ENCODE peak calls at places on chromosome 16, in nine cellular contexts. P is brain microvascular endothelial cell; S is activated T-cell treated with anti-CD3 and anti-CD28 coated beads, Interleukin-2, amount 50 U/mL, for 72 hours; O is T-helper 9 cell; Y is amygdala; Q is activated T-helper 1 cell treated with Interleukin-2 at 50 U/mL for 16 hours; D is heart right ventricle; B is memory B cell; C is H54. I is an unnamed sample.

GRCh38 chr16:85401917-85402766 is 211.0 kb upstream of the GSE1 start:
- DNase-seq in B (no peak), P (no peak), Q (no peak), Y (no peak), O (no peak), C (no peak), S (no peak), D (no peak), I (peak; percentile 3)

GRCh38 chr16:88505405-88506082 is 52.5 kb downstream of the ZFPM1 start:
- DNase-seq in D (no peak), S (peak; percentile 74), C (no peak), Q (peak; percentile 31), P (no peak), Y (no peak), B (peak; percentile 43), O (peak; percentile 55), I (no peak)

GRCh38 chr16:18983565-18984424 is at the start of gene TMC7:
- DNase-seq in D (peak; percentile 87), Y (peak; percentile 84), P (peak; percentile 83), C (peak; percentile 86), O (no peak), B (no peak), Q (no peak), S (peak; percentile 40), I (peak; percentile 91)

GRCh38 chr16:85523602-85524364 is 89.3 kb upstream of the GSE1 start:
- DNase-seq in Y (no peak), S (no peak), D (peak; percentile 59), B (no peak), P (peak; percentile 32), O (no peak), C (peak; percentile 77), Q (no peak), I (no peak)

GRCh38 chr16:47565454-47565853 is 104.3 kb downstream of the PHKB start:
- DNase-seq in P (peak; percentile 49), O (no peak), S (no peak), C (peak; percentile 15), B (no peak), Q (no peak), Y (no peak), D (peak; percentile 55), I (peak; percentile 83)

GRCh38 chr16:85879975-85880831 is 18.8 kb upstream of the IRF8 start:
- DNase-seq in Y (no peak), B (no peak), O (no peak), D (no peak), S (peak; percentile 31), P (no peak), Q (no peak), C (no peak), I (no peak)

GRCh38 chr16:48903054-48903453 is 293.1 kb upstream of the N4BP1 start:
- DNase-seq in B (no peak), D (no peak), Y (no peak), S (no peak), C (no peak), Q (no peak), O (no peak), P (no peak), I (no peak)

GRCh38 chr16:82452002-82452741 is 174.6 kb upstream of the CDH13 start:
- DNase-seq in C (no peak), Y (no peak), O (no peak), S (no peak), Q (no peak), D (no peak), P (no peak), B (no peak), I (no peak)

GRCh38 chr16:30510392-30510938 is 15.9 kb downstream of the ZNF768 start:
- DNase-seq in D (no peak), Q (no peak), S (no peak), B (no peak), P (no peak), Y (no peak), C (no peak), O (no peak), I (no peak)

GRCh38 chr16:83972256-83973008 is 4.4 kb downstream of the NECAB2 start:
- DNase-seq in D (no peak), Y (no peak), B (no peak), P (no peak), S (no peak), Q (no peak), C (no peak), O (no peak), I (no peak)

GRCh38 chr16:68857479-68857878 is 14.1 kb downstream of the TANGO6 start:
- DNase-seq in O (no peak), S (no peak), D (no peak), P (no peak), Y (no peak), Q (no peak), B (no peak), C (no peak), I (no peak)

GRCh38 chr16:78775161-78775561 is 675.7 kb downstream of the WWOX start:
- DNase-seq in D (no peak), Y (no peak), B (no peak), Q (no peak), C (no peak), S (peak; percentile 83), O (no peak), P (no peak), I (no peak)

GRCh38 chr16:73240928-73241327 is 193.0 kb upstream of the ZFHX3 start:
- DNase-seq in D (no peak), P (no peak), B (no peak), Y (no peak), O (no peak), S (no peak), C (no peak), Q (no peak), I (no peak)

I was measured in posterior cingulate gyrus.